ENCODE peak calls at places on chromosomes 7 and 10, in ten cellular contexts. B, M, R, Q, J, G, D, O, S and N are unnamed samples.

GRCh38 chr10:43040482-43041256 is 36.2 kb upstream of the RET start:
- DNase-seq in R (no peak), D (no peak), B (no peak), S (no peak), J (peak; percentile 20), M (no peak), Q (no peak), G (no peak), O (no peak), N (no peak)

GRCh38 chr7:98956469-98956868 is 78.1 kb downstream of the TRRAP start:
- DNase-seq in D (no peak), G (no peak), O (no peak), Q (no peak), R (no peak), M (no peak), B (no peak), S (no peak), J (no peak), N (no peak)

GRCh38 chr10:133257489-133258065 is 19.1 kb downstream of the ADAM8 start:
- DNase-seq in S (peak; percentile 78), D (peak; percentile 57), Q (no peak), M (peak; percentile 29), B (peak; percentile 70), R (no peak), J (peak; percentile 69), G (no peak), O (peak; percentile 82), N (peak; percentile 64)

GRCh38 chr7:2412587-2413201 is 9.3 kb downstream of the CHST12 start:
- DNase-seq in B (no peak), M (peak; percentile 31), G (no peak), S (no peak), D (no peak), Q (no peak), J (no peak), O (no peak), R (no peak), N (no peak)

GRCh38 chr7:137172105-137172590 is 171.4 kb downstream of the PTN start:
- DNase-seq in M (no peak), R (no peak), D (no peak), Q (no peak), O (no peak), S (no peak), G (no peak), J (no peak), B (peak; percentile 58), N (no peak)

GRCh38 chr7:139950881-139951525 is 111.7 kb downstream of the PARP12 start:
- DNase-seq in R (no peak), M (no peak), S (no peak), J (no peak), Q (no peak), O (no peak), B (peak; percentile 77), D (no peak), G (no peak), N (no peak)

GRCh38 chr10:77666821-77667220 is 29.2 kb upstream of the KCNMA1 start:
- DNase-seq in O (no peak), R (no peak), Q (no peak), G (no peak), J (no peak), M (peak; percentile 10), B (peak; percentile 60), D (no peak), S (no peak), N (no peak)

GRCh38 chr7:36747251-36747968 is 23.1 kb upstream of the AOAH start:
- DNase-seq in M (peak; percentile 3), G (no peak), Q (no peak), J (no peak), R (no peak), D (no peak), S (peak; percentile 51), B (no peak), O (no peak), N (no peak)

GRCh38 chr7:44292876-44293560 is 32.4 kb downstream of the CAMK2B start:
- DNase-seq in O (no peak), B (no peak), G (no peak), S (peak; percentile 2), D (no peak), R (no peak), M (no peak), J (no peak), Q (no peak), N (no peak)

GRCh38 chr7:140876519-140877248 is 48.0 kb downstream of the BRAF start:
- DNase-seq in M (peak; percentile 75), B (peak; percentile 75), J (no peak), Q (no peak), D (no peak), G (peak; percentile 88), O (no peak), R (no peak), S (no peak), N (no peak)

GRCh38 chr7:39291644-39292411 is 274.4 kb upstream of the YAE1 start:
- DNase-seq in R (no peak), O (no peak), G (no peak), Q (no peak), S (no peak), B (no peak), M (no peak), J (no peak), D (no peak), N (no peak)

GRCh38 chr10:81031774-81032173 is 494.1 kb downstream of the SH2D4B start:
- DNase-seq in G (peak; percentile 50), D (no peak), J (no peak), Q (no peak), R (no peak), M (no peak), S (no peak), B (no peak), O (no peak), N (no peak)

GRCh38 chr10:92323079-92323478 is 32.1 kb downstream of the MARCHF5 start:
- DNase-seq in M (no peak), Q (no peak), O (no peak), S (no peak), G (peak; percentile 92), B (no peak), J (no peak), R (no peak), D (no peak), N (no peak)

GRCh38 chr10:102611514-102612095 is 32.7 kb upstream of the TRIM8 start:
- DNase-seq in J (no peak), Q (no peak), D (no peak), R (no peak), M (peak; percentile 71), S (no peak), O (no peak), G (no peak), B (peak; percentile 77), N (no peak)

GRCh38 chr10:5344746-5345145 is 20.0 kb upstream of the UCN3 start:
- DNase-seq in O (no peak), M (no peak), S (no peak), G (no peak), J (no peak), B (no peak), D (no peak), Q (no peak), R (no peak), N (no peak)

GRCh38 chr7:52009195-52009594 is 692.6 kb upstream of the COBL start:
- DNase-seq in O (no peak), S (peak; percentile 13), J (no peak), B (no peak), G (no peak), D (no peak), M (no peak), R (no peak), Q (no peak), N (no peak)

GRCh38 chr10:6133331-6134098 is 44.7 kb downstream of the RBM17 start:
- DNase-seq in D (no peak), B (no peak), J (peak; percentile 19), M (no peak), O (peak; percentile 57), G (no peak), R (no peak), S (no peak), Q (no peak), N (no peak)

GRCh38 chr10:6621536-6621935 is 41.5 kb upstream of the PRKCQ start:
- DNase-seq in Q (no peak), J (no peak), O (no peak), M (peak; percentile 20), R (no peak), S (peak; percentile 29), B (no peak), G (no peak), D (no peak), N (no peak)

GRCh38 chr7:130091999-130092398 is 21.7 kb downstream of the KLHDC10 start:
- DNase-seq in S (no peak), B (no peak), R (no peak), J (no peak), G (no peak), O (no peak), D (no peak), Q (no peak), M (no peak), N (no peak)
- H3K4me3 ChIP-seq in S (no peak overlapping the region), B (no peak overlapping the region), R (no peak overlapping the region), J (no peak overlapping the region), G (no peak overlapping the region), O (no peak overlapping the region), D (no peak overlapping the region), Q (peak overlapping the region; percentile 35), M (no peak overlapping the region), N (no peak overlapping the region)

DNA sequence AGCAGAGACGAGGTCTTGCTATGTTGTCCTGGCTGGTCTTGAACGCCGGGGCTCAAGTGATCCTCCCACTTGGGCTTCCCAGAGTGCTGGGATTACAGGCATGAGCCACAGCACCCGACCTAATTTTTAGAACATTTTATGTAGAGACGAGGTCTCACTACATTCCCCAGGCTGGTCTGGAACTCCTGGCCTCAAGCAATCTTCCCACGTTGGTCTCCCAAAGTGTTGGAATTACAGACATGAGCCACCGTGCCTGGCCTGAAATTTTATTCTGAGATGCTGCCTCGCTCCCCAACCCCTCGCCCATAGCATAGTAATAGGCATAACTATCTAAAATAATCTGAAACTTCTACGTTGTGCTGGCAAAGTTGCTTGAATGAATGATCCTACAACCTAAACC is 21.9 kb downstream of the SFXN4 start:
- DNase-seq in B (no peak), O (no peak), G (no peak), S (no peak), R (no peak), J (no peak), M (no peak), Q (no peak), D (no peak), N (no peak)
- H3K9me2 ChIP-seq in B (no peaks in the 10 kb centered on the region), O (no peaks in the 10 kb centered on the region), G (no peaks in the 10 kb centered on the region), S (no peaks in the 10 kb centered on the region), R (no peaks in the 10 kb centered on the region), J (no peaks in the 10 kb centered on the region), M (no peaks in the 10 kb centered on the region), Q (no peaks in the 10 kb centered on the region), D (no peaks in the 10 kb centered on the region), N (no peaks in the 10 kb centered on the region)

GRCh38 chr10:11344081-11344480 is 267.4 kb downstream of the USP6NL start:
- DNase-seq in G (no peak), S (no peak), D (no peak), O (no peak), M (no peak), B (no peak), R (no peak), Q (no peak), J (no peak), N (no peak)
- H3K4me3 ChIP-seq in G (no peak overlapping the region), S (no peak overlapping the region), D (no peak overlapping the region), O (no peak overlapping the region), M (no peak overlapping the region), B (no peak overlapping the region), R (no peak overlapping the region), Q (no peak overlapping the region), J (no peak overlapping the region), N (no peak overlapping the region)

DNA sequence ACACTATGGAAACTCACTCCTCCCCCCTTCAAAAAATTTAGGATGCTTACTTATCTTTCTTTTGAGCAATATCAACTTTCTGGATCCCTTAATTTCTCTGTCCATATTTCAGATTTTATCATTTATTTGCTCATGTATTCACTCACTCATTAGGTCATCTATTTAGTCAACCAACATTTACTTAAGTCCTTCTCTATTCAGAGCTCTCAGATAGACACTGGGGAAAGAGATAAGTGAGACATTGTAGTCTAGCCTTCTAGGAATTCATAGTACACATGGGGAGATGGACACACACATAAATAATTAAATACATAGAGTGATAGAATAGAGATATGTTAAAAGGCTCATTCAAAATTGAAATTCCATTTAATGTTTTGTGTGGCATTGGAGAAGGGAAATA is 9.2 kb downstream of the CPN1 start:
- DNase-seq in R (no peak), D (no peak), M (no peak), G (no peak), O (no peak), Q (no peak), B (peak; percentile 4), J (no peak), S (no peak), N (no peak)
- H3K9me2 ChIP-seq in R (no peaks in the 10 kb centered on the region), D (no peaks in the 10 kb centered on the region), M (no peaks in the 10 kb centered on the region), G (no peaks in the 10 kb centered on the region), O (no peaks in the 10 kb centered on the region), Q (no peaks in the 10 kb centered on the region), B (no peaks in the 10 kb centered on the region), J (no peaks in the 10 kb centered on the region), S (no peaks in the 10 kb centered on the region), N (no peaks in the 10 kb centered on the region)